ENCODE peak calls at places on chromosome 18, in seven cellular contexts. One of them, this sample, is unnamed.

GRCh38 chr18:27428120-27428519 is 243.0 kb upstream of the CHST9 start:
- DNase-seq in heart right ventricle: no peak
- DNase-seq in CD8-positive, alpha-beta T cell: no peak
- DNase-seq in GM23338: peak
- DNase-seq in astrocyte of the spinal cord: no peak
- DNase-seq in dorsolateral prefrontal cortex: no peak
- DNase-seq in mucosa of descending colon: no peak
- DNase-seq in this sample: no peak

GRCh38 chr18:68387246-68387645 is 327.7 kb downstream of the TMX3 start:
- DNase-seq in heart right ventricle: no peak
- DNase-seq in CD8-positive, alpha-beta T cell: no peak
- DNase-seq in GM23338: no peak
- DNase-seq in astrocyte of the spinal cord: no peak
- DNase-seq in dorsolateral prefrontal cortex: no peak
- DNase-seq in mucosa of descending colon: no peak
- DNase-seq in this sample: no peak

GRCh38 chr18:79856119-79857080 is 58.7 kb downstream of the KCNG2 start:
- DNase-seq in heart right ventricle: no peak
- DNase-seq in CD8-positive, alpha-beta T cell: peak
- DNase-seq in GM23338: peak
- DNase-seq in astrocyte of the spinal cord: no peak
- DNase-seq in dorsolateral prefrontal cortex: no peak
- DNase-seq in mucosa of descending colon: peak
- DNase-seq in this sample: no peak

GRCh38 chr18:29226201-29226600 is 1049.3 kb upstream of the CDH2 start:
- DNase-seq in heart right ventricle: no peak
- DNase-seq in CD8-positive, alpha-beta T cell: no peak
- DNase-seq in GM23338: no peak
- DNase-seq in astrocyte of the spinal cord: no peak
- DNase-seq in dorsolateral prefrontal cortex: no peak
- DNase-seq in mucosa of descending colon: no peak
- DNase-seq in this sample: no peak

GRCh38 chr18:458016-458415 is 42.5 kb downstream of the COLEC12 start:
- DNase-seq in heart right ventricle: no peak
- DNase-seq in CD8-positive, alpha-beta T cell: no peak
- DNase-seq in GM23338: no peak
- DNase-seq in astrocyte of the spinal cord: no peak
- DNase-seq in dorsolateral prefrontal cortex: no peak
- DNase-seq in mucosa of descending colon: no peak
- DNase-seq in this sample: no peak

GRCh38 chr18:23547806-23548205 is 38.5 kb downstream of the NPC1 start:
- DNase-seq in heart right ventricle: no peak
- DNase-seq in CD8-positive, alpha-beta T cell: no peak
- DNase-seq in GM23338: no peak
- DNase-seq in astrocyte of the spinal cord: peak
- DNase-seq in dorsolateral prefrontal cortex: no peak
- DNase-seq in mucosa of descending colon: no peak
- DNase-seq in this sample: no peak

GRCh38 chr18:46502444-46502843 is 154.6 kb downstream of the LOXHD1 start:
- DNase-seq in heart right ventricle: no peak
- DNase-seq in CD8-positive, alpha-beta T cell: peak
- DNase-seq in GM23338: peak
- DNase-seq in astrocyte of the spinal cord: peak
- DNase-seq in dorsolateral prefrontal cortex: no peak
- DNase-seq in mucosa of descending colon: no peak
- DNase-seq in this sample: no peak

GRCh38 chr18:58728719-58729118 is 57.5 kb downstream of the MALT1 start:
- DNase-seq in heart right ventricle: no peak
- DNase-seq in CD8-positive, alpha-beta T cell: no peak
- DNase-seq in GM23338: no peak
- DNase-seq in astrocyte of the spinal cord: no peak
- DNase-seq in dorsolateral prefrontal cortex: no peak
- DNase-seq in mucosa of descending colon: no peak
- DNase-seq in this sample: no peak

GRCh38 chr18:35497334-35498197 is at the start of gene INO80C:
- DNase-seq in heart right ventricle: peak
- DNase-seq in CD8-positive, alpha-beta T cell: peak
- DNase-seq in GM23338: peak
- DNase-seq in astrocyte of the spinal cord: peak
- DNase-seq in dorsolateral prefrontal cortex: peak
- DNase-seq in mucosa of descending colon: peak
- DNase-seq in this sample: peak

GRCh38 chr18:28735731-28736130 is 558.8 kb upstream of the CDH2 start:
- DNase-seq in heart right ventricle: no peak
- DNase-seq in CD8-positive, alpha-beta T cell: no peak
- DNase-seq in GM23338: no peak
- DNase-seq in astrocyte of the spinal cord: peak
- DNase-seq in dorsolateral prefrontal cortex: no peak
- DNase-seq in mucosa of descending colon: no peak
- DNase-seq in this sample: peak

GRCh38 chr18:12032786-12033642 is 51.7 kb downstream of the IMPA2 start:
- DNase-seq in heart right ventricle: no peak
- DNase-seq in CD8-positive, alpha-beta T cell: no peak
- DNase-seq in GM23338: no peak
- DNase-seq in astrocyte of the spinal cord: peak
- DNase-seq in dorsolateral prefrontal cortex: no peak
- DNase-seq in mucosa of descending colon: no peak
- DNase-seq in this sample: no peak

GRCh38 chr18:27704721-27705361 is 472.1 kb downstream of the CDH2 start:
- DNase-seq in heart right ventricle: no peak
- DNase-seq in CD8-positive, alpha-beta T cell: no peak
- DNase-seq in GM23338: no peak
- DNase-seq in astrocyte of the spinal cord: no peak
- DNase-seq in dorsolateral prefrontal cortex: no peak
- DNase-seq in mucosa of descending colon: no peak
- DNase-seq in this sample: no peak

GRCh38 chr18:61413388-61413787 is 80.2 kb downstream of the CDH20 start:
- DNase-seq in heart right ventricle: no peak
- DNase-seq in CD8-positive, alpha-beta T cell: no peak
- DNase-seq in GM23338: no peak
- DNase-seq in astrocyte of the spinal cord: no peak
- DNase-seq in dorsolateral prefrontal cortex: no peak
- DNase-seq in mucosa of descending colon: no peak
- DNase-seq in this sample: no peak

GRCh38 chr18:75340206-75340605 is 87.3 kb downstream of the SMIM21 start:
- DNase-seq in heart right ventricle: no peak
- DNase-seq in CD8-positive, alpha-beta T cell: no peak
- DNase-seq in GM23338: no peak
- DNase-seq in astrocyte of the spinal cord: no peak
- DNase-seq in dorsolateral prefrontal cortex: no peak
- DNase-seq in mucosa of descending colon: no peak
- DNase-seq in this sample: no peak

GRCh38 chr18:75337348-75337747 is 90.2 kb downstream of the SMIM21 start:
- DNase-seq in heart right ventricle: no peak
- DNase-seq in CD8-positive, alpha-beta T cell: no peak
- DNase-seq in GM23338: no peak
- DNase-seq in astrocyte of the spinal cord: no peak
- DNase-seq in dorsolateral prefrontal cortex: no peak
- DNase-seq in mucosa of descending colon: no peak
- DNase-seq in this sample: no peak

GRCh38 chr18:75334869-75335268 is 92.6 kb downstream of the SMIM21 start:
- DNase-seq in heart right ventricle: no peak
- DNase-seq in CD8-positive, alpha-beta T cell: no peak
- DNase-seq in GM23338: no peak
- DNase-seq in astrocyte of the spinal cord: no peak
- DNase-seq in dorsolateral prefrontal cortex: no peak
- DNase-seq in mucosa of descending colon: no peak
- DNase-seq in this sample: no peak

GRCh38 chr18:75335511-75335910 is 92.0 kb downstream of the SMIM21 start:
- DNase-seq in heart right ventricle: no peak
- DNase-seq in CD8-positive, alpha-beta T cell: no peak
- DNase-seq in GM23338: no peak
- DNase-seq in astrocyte of the spinal cord: no peak
- DNase-seq in dorsolateral prefrontal cortex: no peak
- DNase-seq in mucosa of descending colon: no peak
- DNase-seq in this sample: no peak

DNA sequence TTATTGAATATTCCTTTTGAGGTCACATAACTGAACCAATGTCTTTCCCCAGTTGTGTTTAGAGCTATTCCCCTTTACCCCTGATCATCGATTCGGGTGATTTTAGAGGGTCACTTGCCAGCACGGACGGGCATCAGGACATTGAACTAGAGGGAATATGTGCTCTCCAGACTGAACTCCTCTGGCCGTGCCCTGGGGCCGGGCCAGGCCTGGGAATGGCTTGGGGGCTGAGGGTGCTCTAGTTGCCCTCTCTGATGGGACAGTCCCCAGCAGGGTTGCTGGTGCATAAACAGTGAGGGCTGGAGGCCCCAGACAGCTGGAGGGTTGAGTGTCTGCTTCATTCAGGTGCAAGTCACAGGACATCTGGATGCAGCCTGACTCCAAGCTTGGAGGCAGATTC is 90.7 kb downstream of the SMIM21 start:
- DNase-seq in heart right ventricle: no peak
- DNase-seq in CD8-positive, alpha-beta T cell: no peak
- DNase-seq in GM23338: no peak
- DNase-seq in astrocyte of the spinal cord: no peak
- DNase-seq in dorsolateral prefrontal cortex: no peak
- DNase-seq in mucosa of descending colon: no peak
- DNase-seq in this sample: no peak
- H3K4me3 ChIP-seq in heart right ventricle: no peak
- H3K4me3 ChIP-seq in CD8-positive, alpha-beta T cell: no peak
- H3K4me3 ChIP-seq in GM23338: no peak
- H3K4me3 ChIP-seq in astrocyte of the spinal cord: no peak
- H3K4me3 ChIP-seq in dorsolateral prefrontal cortex: no peak
- H3K4me3 ChIP-seq in mucosa of descending colon: no peak
- H3K4me3 ChIP-seq in this sample: no peak

GRCh38 chr18:10544093-10544748 is 18.4 kb downstream of the NAPG start:
- DNase-seq in heart right ventricle: peak
- DNase-seq in CD8-positive, alpha-beta T cell: no peak
- DNase-seq in GM23338: peak
- DNase-seq in astrocyte of the spinal cord: no peak
- DNase-seq in dorsolateral prefrontal cortex: no peak
- DNase-seq in mucosa of descending colon: no peak
- DNase-seq in this sample: no peak
- TF ChIP-seq CTCF in heart right ventricle: no peak
- TF ChIP-seq CTCF in CD8-positive, alpha-beta T cell: no peak
- TF ChIP-seq CTCF in GM23338: peak
- TF ChIP-seq CTCF in astrocyte of the spinal cord: no peak
- TF ChIP-seq CTCF in dorsolateral prefrontal cortex: no peak
- TF ChIP-seq CTCF in mucosa of descending colon: no peak
- TF ChIP-seq CTCF in this sample: peak

DNA sequence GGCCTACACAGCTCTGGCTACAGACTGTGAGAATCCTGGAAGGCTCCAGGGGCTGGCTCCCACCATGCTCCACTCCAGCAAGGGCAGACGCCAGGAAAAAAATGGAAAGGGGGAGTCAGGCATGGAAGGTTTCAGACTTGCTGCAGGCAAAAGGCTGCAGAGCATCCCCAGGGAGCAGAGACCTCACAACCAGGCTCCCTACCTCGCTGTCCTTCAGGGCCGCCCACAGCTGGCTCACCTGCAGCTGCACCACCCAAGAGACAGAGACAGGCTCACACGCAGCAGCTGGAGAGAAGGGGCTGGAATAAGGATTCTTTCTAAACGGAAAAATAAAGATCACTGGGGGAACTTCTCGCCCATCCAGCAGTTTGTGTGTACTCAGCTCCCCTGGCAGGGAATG is 34.7 kb downstream of the BCL2 start:
- DNase-seq in heart right ventricle: no peak
- DNase-seq in CD8-positive, alpha-beta T cell: no peak
- DNase-seq in GM23338: no peak
- DNase-seq in astrocyte of the spinal cord: no peak
- DNase-seq in dorsolateral prefrontal cortex: no peak
- DNase-seq in mucosa of descending colon: no peak
- DNase-seq in this sample: no peak
- H3K4me3 ChIP-seq in heart right ventricle: no peak
- H3K4me3 ChIP-seq in CD8-positive, alpha-beta T cell: no peak
- H3K4me3 ChIP-seq in GM23338: no peak
- H3K4me3 ChIP-seq in astrocyte of the spinal cord: no peak
- H3K4me3 ChIP-seq in dorsolateral prefrontal cortex: no peak
- H3K4me3 ChIP-seq in mucosa of descending colon: no peak
- H3K4me3 ChIP-seq in this sample: no peak

GRCh38 chr18:74895686-74896085 is 298.0 kb downstream of the ZNF407 start:
- DNase-seq in heart right ventricle: no peak
- DNase-seq in CD8-positive, alpha-beta T cell: no peak
- DNase-seq in GM23338: no peak
- DNase-seq in astrocyte of the spinal cord: peak
- DNase-seq in dorsolateral prefrontal cortex: no peak
- DNase-seq in mucosa of descending colon: no peak
- DNase-seq in this sample: peak

GRCh38 chr18:74897971-74898657 is 300.4 kb downstream of the ZNF407 start:
- DNase-seq in heart right ventricle: no peak
- DNase-seq in CD8-positive, alpha-beta T cell: no peak
- DNase-seq in GM23338: no peak
- DNase-seq in astrocyte of the spinal cord: peak
- DNase-seq in dorsolateral prefrontal cortex: no peak
- DNase-seq in mucosa of descending colon: no peak
- DNase-seq in this sample: peak

GRCh38 chr18:74899554-74899953 is 301.9 kb downstream of the ZNF407 start:
- DNase-seq in heart right ventricle: peak
- DNase-seq in CD8-positive, alpha-beta T cell: no peak
- DNase-seq in GM23338: no peak
- DNase-seq in astrocyte of the spinal cord: peak
- DNase-seq in dorsolateral prefrontal cortex: no peak
- DNase-seq in mucosa of descending colon: no peak
- DNase-seq in this sample: no peak

GRCh38 chr18:74898965-74899364 is 301.3 kb downstream of the ZNF407 start:
- DNase-seq in heart right ventricle: no peak
- DNase-seq in CD8-positive, alpha-beta T cell: no peak
- DNase-seq in GM23338: no peak
- DNase-seq in astrocyte of the spinal cord: peak
- DNase-seq in dorsolateral prefrontal cortex: no peak
- DNase-seq in mucosa of descending colon: no peak
- DNase-seq in this sample: peak

DNA sequence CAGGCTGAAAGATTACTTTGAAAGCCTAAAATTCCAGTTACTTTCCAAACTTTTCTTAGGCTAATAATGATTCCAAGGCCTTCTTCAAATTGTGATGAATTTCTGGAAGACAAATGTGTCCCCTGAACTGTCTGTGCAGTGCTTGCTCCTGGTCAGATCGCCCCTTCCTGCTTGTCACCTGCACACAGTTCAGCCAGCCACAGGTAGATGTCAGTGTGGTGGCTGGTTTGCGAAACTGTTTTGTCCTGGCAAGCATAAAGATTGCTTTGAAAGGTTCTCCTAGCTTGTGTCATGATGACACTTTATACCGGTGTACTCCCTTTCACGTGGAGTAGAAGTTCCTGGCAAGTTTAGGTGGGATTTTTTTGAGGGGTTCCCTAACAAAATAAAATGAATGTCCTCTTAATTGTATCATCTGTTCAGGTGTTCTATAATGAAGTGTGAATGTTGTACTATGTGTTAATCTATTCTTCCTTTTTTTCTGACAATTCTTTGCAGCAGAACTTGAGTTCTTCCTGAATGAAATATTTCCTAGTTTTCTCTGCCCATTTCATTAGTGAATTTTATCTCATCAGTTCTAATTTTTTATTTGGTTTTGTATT is 298.8 kb downstream of the ZNF407 start:
- DNase-seq in heart right ventricle: no peak
- DNase-seq in CD8-positive, alpha-beta T cell: peak
- DNase-seq in GM23338: peak
- DNase-seq in astrocyte of the spinal cord: peak
- DNase-seq in dorsolateral prefrontal cortex: no peak
- DNase-seq in mucosa of descending colon: peak
- DNase-seq in this sample: no peak
- TF ChIP-seq CTCF in heart right ventricle: peak
- TF ChIP-seq CTCF in CD8-positive, alpha-beta T cell: peak
- TF ChIP-seq CTCF in GM23338: peak
- TF ChIP-seq CTCF in astrocyte of the spinal cord: peak
- TF ChIP-seq CTCF in dorsolateral prefrontal cortex: peak
- TF ChIP-seq CTCF in mucosa of descending colon: peak
- TF ChIP-seq CTCF in this sample: peak

GRCh38 chr18:37484893-37485834 is 80.4 kb downstream of the CELF4 start:
- DNase-seq in heart right ventricle: no peak
- DNase-seq in CD8-positive, alpha-beta T cell: no peak
- DNase-seq in GM23338: peak
- DNase-seq in astrocyte of the spinal cord: no peak
- DNase-seq in dorsolateral prefrontal cortex: peak
- DNase-seq in mucosa of descending colon: peak
- DNase-seq in this sample: no peak
- H3K4me3 ChIP-seq in heart right ventricle: peak
- H3K4me3 ChIP-seq in CD8-positive, alpha-beta T cell: no peak
- H3K4me3 ChIP-seq in GM23338: peak
- H3K4me3 ChIP-seq in astrocyte of the spinal cord: no peak
- H3K4me3 ChIP-seq in dorsolateral prefrontal cortex: peak
- H3K4me3 ChIP-seq in mucosa of descending colon: no peak
- H3K4me3 ChIP-seq in this sample: no peak